ENCODE peak calls at places on chromosomes 4 and X, in four cellular contexts. One of them, this sample, is unnamed. For H3K27me3, the result is how much of the 10 kb centered on the place peaks cover.

GRCh38 chr4:85591361-85592098 is 116.6 kb downstream of the ARHGAP24 start:
- DNase-seq in adrenal gland: no peak
- DNase-seq in transverse colon: no peak
- DNase-seq in ovary: no peak
- DNase-seq in this sample: no peak

GRCh38 chrX:23228454-23228853 is 106.2 kb upstream of the PTCHD1 start:
- DNase-seq in adrenal gland: no peak
- DNase-seq in transverse colon: no peak
- DNase-seq in ovary: no peak
- DNase-seq in this sample: no peak

GRCh38 chrX:114028907-114029662 is 554.8 kb upstream of the HTR2C start:
- DNase-seq in adrenal gland: no peak
- DNase-seq in transverse colon: no peak
- DNase-seq in ovary: no peak
- DNase-seq in this sample: no peak

GRCh38 chrX:39195156-39195555 is 393.9 kb downstream of the MID1IP1 start:
- DNase-seq in adrenal gland: no peak
- DNase-seq in transverse colon: no peak
- DNase-seq in ovary: no peak
- DNase-seq in this sample: no peak

GRCh38 chr4:67035501-67035900 is 509.8 kb downstream of the CENPC start:
- DNase-seq in adrenal gland: no peak
- DNase-seq in transverse colon: no peak
- DNase-seq in ovary: no peak
- DNase-seq in this sample: no peak

GRCh38 chrX:7059214-7059838 is 88.2 kb upstream of the STS start:
- DNase-seq in adrenal gland: no peak
- DNase-seq in transverse colon: no peak
- DNase-seq in ovary: no peak
- DNase-seq in this sample: no peak

GRCh38 chr4:145788765-145789164 is 108.8 kb downstream of the C4orf51 start:
- DNase-seq in adrenal gland: no peak
- DNase-seq in transverse colon: no peak
- DNase-seq in ovary: no peak
- DNase-seq in this sample: no peak

GRCh38 chr4:154807042-154807630 is 26.1 kb downstream of the RBM46 start:
- DNase-seq in adrenal gland: no peak
- DNase-seq in transverse colon: no peak
- DNase-seq in ovary: no peak
- DNase-seq in this sample: no peak

GRCh38 chr4:95129036-95129435 is 371.3 kb downstream of the BMPR1B start:
- DNase-seq in adrenal gland: no peak
- DNase-seq in transverse colon: no peak
- DNase-seq in ovary: no peak
- DNase-seq in this sample: no peak

GRCh38 chrX:17082831-17083230 is 136.4 kb downstream of the REPS2 start:
- DNase-seq in adrenal gland: no peak
- DNase-seq in transverse colon: no peak
- DNase-seq in ovary: no peak
- DNase-seq in this sample: no peak

GRCh38 chr4:184351560-184352451 is 122.5 kb downstream of the IRF2 start:
- DNase-seq in adrenal gland: no peak
- DNase-seq in transverse colon: no peak
- DNase-seq in ovary: no peak
- DNase-seq in this sample: no peak

GRCh38 chrX:136816970-136817369 is 36.2 kb upstream of the ARHGEF6 start:
- DNase-seq in adrenal gland: no peak
- DNase-seq in transverse colon: no peak
- DNase-seq in ovary: no peak
- DNase-seq in this sample: no peak

GRCh38 chrX:152915541-152916241 is 17.8 kb downstream of the ZNF185 start:
- DNase-seq in adrenal gland: peak
- DNase-seq in transverse colon: no peak
- DNase-seq in ovary: no peak
- DNase-seq in this sample: no peak

GRCh38 chr4:101339332-101339731 is 8.0 kb downstream of the PPP3CA start:
- DNase-seq in adrenal gland: no peak
- DNase-seq in transverse colon: no peak
- DNase-seq in ovary: no peak
- DNase-seq in this sample: no peak

GRCh38 chrX:67601771-67602170 is 58.0 kb downstream of the AR start:
- DNase-seq in adrenal gland: no peak
- DNase-seq in transverse colon: no peak
- DNase-seq in ovary: no peak
- DNase-seq in this sample: no peak

GRCh38 chrX:77493677-77494553 is 46.7 kb downstream of the FGF16 start:
- DNase-seq in adrenal gland: no peak
- DNase-seq in transverse colon: no peak
- DNase-seq in ovary: no peak
- DNase-seq in this sample: no peak

GRCh38 chrX:16870861-16871584 is 861 bp upstream of the RBBP7 start:
- DNase-seq in adrenal gland: no peak
- DNase-seq in transverse colon: no peak
- DNase-seq in ovary: peak
- DNase-seq in this sample: no peak

GRCh38 chrX:19772759-19773623 is 114.4 kb downstream of the SH3KBP1 start:
- DNase-seq in adrenal gland: no peak
- DNase-seq in transverse colon: no peak
- DNase-seq in ovary: no peak
- DNase-seq in this sample: no peak

GRCh38 chrX:39961441-39961840 is 136.3 kb downstream of the BCOR start:
- DNase-seq in adrenal gland: no peak
- DNase-seq in transverse colon: no peak
- DNase-seq in ovary: no peak
- DNase-seq in this sample: no peak

GRCh38 chr4:24923550-24923949 is 10.7 kb upstream of the CCDC149 start:
- DNase-seq in adrenal gland: no peak
- DNase-seq in transverse colon: no peak
- DNase-seq in ovary: no peak
- DNase-seq in this sample: no peak

GRCh38 chr4:25088342-25088952 is 57.7 kb upstream of the LGI2 start:
- DNase-seq in adrenal gland: no peak
- DNase-seq in transverse colon: no peak
- DNase-seq in ovary: no peak
- DNase-seq in this sample: no peak

GRCh38 chr4:188282620-188283232 is 143.5 kb downstream of the TRIML1 start:
- DNase-seq in adrenal gland: no peak
- DNase-seq in transverse colon: no peak
- DNase-seq in ovary: no peak
- DNase-seq in this sample: no peak

GRCh38 chrX:14027031-14027430 is 2.7 kb downstream of the GEMIN8 start:
- DNase-seq in adrenal gland: no peak
- DNase-seq in transverse colon: no peak
- DNase-seq in ovary: no peak
- DNase-seq in this sample: no peak

GRCh38 chr4:24657768-24658617 is 73.6 kb upstream of the DHX15 start:
- DNase-seq in adrenal gland: no peak
- DNase-seq in transverse colon: peak
- DNase-seq in ovary: no peak
- DNase-seq in this sample: no peak

GRCh38 chr4:111323916-111324315 is 701.0 kb upstream of the PITX2 start:
- DNase-seq in adrenal gland: no peak
- DNase-seq in transverse colon: no peak
- DNase-seq in ovary: no peak
- DNase-seq in this sample: no peak

GRCh38 chrX:40173662-40174593 is 76.2 kb upstream of the BCOR start:
- DNase-seq in adrenal gland: peak
- DNase-seq in transverse colon: peak
- DNase-seq in ovary: peak
- DNase-seq in this sample: peak

GRCh38 chr4:6246170-6246634 is 23.4 kb upstream of the WFS1 start:
- DNase-seq in adrenal gland: no peak
- DNase-seq in transverse colon: no peak
- DNase-seq in ovary: no peak
- DNase-seq in this sample: no peak

GRCh38 chrX:112901821-112902732 is 61.4 kb upstream of the AMOT start:
- DNase-seq in adrenal gland: no peak
- DNase-seq in transverse colon: no peak
- DNase-seq in ovary: no peak
- DNase-seq in this sample: no peak

GRCh38 chrX:103793541-103793932 is 16.9 kb downstream of the PLP1 start:
- DNase-seq in adrenal gland: no peak
- DNase-seq in transverse colon: no peak
- DNase-seq in ovary: no peak
- DNase-seq in this sample: no peak

GRCh38 chr4:3607690-3608514 is 75.7 kb upstream of the LRPAP1 start:
- DNase-seq in adrenal gland: no peak
- DNase-seq in transverse colon: no peak
- DNase-seq in ovary: no peak
- DNase-seq in this sample: no peak

GRCh38 chr4:176883108-176883550 is 90.4 kb upstream of the VEGFC start:
- DNase-seq in adrenal gland: no peak
- DNase-seq in transverse colon: no peak
- DNase-seq in ovary: no peak
- DNase-seq in this sample: no peak

GRCh38 chrX:119488749-119489148 is 20.5 kb downstream of the SLC25A5 start:
- DNase-seq in adrenal gland: peak
- DNase-seq in transverse colon: peak
- DNase-seq in ovary: peak
- DNase-seq in this sample: no peak

GRCh38 chr4:138114434-138114833 is 127.7 kb downstream of the SLC7A11 start:
- DNase-seq in adrenal gland: no peak
- DNase-seq in transverse colon: no peak
- DNase-seq in ovary: no peak
- DNase-seq in this sample: no peak

GRCh38 chr4:11843927-11844326 is 415.2 kb upstream of the HS3ST1 start:
- DNase-seq in adrenal gland: no peak
- DNase-seq in transverse colon: no peak
- DNase-seq in ovary: no peak
- DNase-seq in this sample: no peak

GRCh38 chr4:31111794-31112193 is 391.6 kb downstream of the PCDH7 start:
- DNase-seq in adrenal gland: no peak
- DNase-seq in transverse colon: no peak
- DNase-seq in ovary: no peak
- DNase-seq in this sample: no peak

DNA sequence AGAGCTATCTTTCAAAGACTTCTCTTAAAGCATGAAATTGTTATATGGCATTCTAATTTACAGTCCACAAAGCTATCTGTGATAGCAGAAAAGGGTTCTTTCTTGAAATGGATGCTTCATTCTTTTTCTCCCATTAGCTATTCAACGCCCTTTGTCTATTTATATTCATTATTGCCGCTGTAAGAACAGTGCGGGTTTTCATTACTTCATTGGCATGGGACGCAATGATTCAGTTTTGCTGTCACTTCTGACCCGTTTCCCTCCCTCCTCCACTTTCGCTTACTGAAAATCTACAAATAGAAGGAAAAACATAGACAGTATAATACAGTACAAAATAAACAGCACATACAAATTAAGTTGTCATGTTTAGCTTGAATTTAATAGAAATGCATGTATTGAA is 394.7 kb downstream of the PCDH7 start:
- DNase-seq in adrenal gland: no peak
- DNase-seq in transverse colon: no peak
- DNase-seq in ovary: no peak
- DNase-seq in this sample: no peak
- H3K27me3 ChIP-seq in adrenal gland: under half
- H3K27me3 ChIP-seq in transverse colon: under half
- H3K27me3 ChIP-seq in ovary: under half
- H3K27me3 ChIP-seq in this sample: under half

GRCh38 chr4:140743194-140743931 is 12.8 kb downstream of the TBC1D9 start:
- DNase-seq in adrenal gland: no peak
- DNase-seq in transverse colon: peak
- DNase-seq in ovary: no peak
- DNase-seq in this sample: no peak

GRCh38 chr4:140740422-140740821 is 15.8 kb downstream of the TBC1D9 start:
- DNase-seq in adrenal gland: no peak
- DNase-seq in transverse colon: no peak
- DNase-seq in ovary: no peak
- DNase-seq in this sample: no peak

GRCh38 chr4:140742838-140743193 is 13.4 kb downstream of the TBC1D9 start:
- DNase-seq in adrenal gland: no peak
- DNase-seq in transverse colon: no peak
- DNase-seq in ovary: no peak
- DNase-seq in this sample: no peak

GRCh38 chr4:140739971-140740370 is 16.2 kb downstream of the TBC1D9 start:
- DNase-seq in adrenal gland: no peak
- DNase-seq in transverse colon: no peak
- DNase-seq in ovary: no peak
- DNase-seq in this sample: no peak

DNA sequence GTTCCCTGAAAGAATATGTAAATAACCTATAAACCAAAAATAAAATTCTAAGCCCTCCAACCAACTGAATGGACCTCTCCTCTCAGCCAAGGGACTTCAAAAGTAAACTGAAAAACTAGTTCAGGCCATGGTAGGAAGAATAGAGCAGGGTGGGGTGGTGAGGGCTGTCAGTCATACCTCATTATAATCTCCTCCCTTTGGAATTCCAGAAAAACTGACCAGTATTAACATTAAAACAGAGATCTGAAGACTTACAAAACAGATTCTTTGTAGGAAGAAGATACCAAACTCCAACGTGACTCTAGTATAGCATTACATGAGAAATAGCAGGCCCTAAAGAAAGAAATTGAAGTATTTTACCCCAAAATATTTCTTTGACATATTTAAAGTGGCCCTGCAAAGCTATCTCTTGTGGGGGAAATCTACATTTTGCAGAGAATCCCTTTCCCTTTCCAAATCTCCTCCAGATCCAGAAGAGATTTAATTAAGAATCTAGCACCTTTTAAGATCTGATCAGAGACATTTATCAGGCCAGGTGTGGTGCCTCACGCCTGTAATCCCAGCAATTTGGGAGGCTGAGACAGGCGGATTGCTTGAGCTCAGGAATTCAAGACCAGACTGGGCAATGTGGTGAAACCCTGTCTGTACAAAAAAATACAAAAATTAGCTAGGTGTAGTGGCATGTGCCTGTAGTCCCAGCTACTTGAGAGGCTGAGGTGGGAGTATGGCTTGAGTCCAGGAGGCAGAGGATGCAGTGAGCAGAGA is 15.1 kb downstream of the TBC1D9 start:
- DNase-seq in adrenal gland: no peak
- DNase-seq in transverse colon: no peak
- DNase-seq in ovary: no peak
- DNase-seq in this sample: no peak
- H3K27ac ChIP-seq in adrenal gland: no peak
- H3K27ac ChIP-seq in transverse colon: no peak
- H3K27ac ChIP-seq in ovary: no peak
- H3K27ac ChIP-seq in this sample: peak

DNA sequence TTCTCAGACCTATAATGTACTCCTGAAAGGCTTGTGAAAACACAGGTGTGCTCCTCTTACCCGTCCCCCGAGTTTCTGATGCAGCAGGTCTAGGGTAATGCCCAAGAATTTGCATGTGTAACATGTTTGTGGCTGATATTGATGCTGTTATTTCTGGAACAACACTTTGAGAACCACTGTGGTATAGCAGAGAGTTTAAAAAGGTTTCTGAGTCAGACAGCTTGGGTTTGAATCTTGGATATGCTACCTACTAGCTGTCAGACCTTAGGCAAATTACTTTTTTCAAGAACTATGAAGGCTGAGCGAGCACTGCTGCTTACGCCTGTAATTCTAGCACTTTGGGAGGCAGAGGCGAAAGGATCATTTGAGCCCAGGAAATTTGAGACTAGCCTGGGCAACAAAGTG is 4.9 kb downstream of the AFF1 start:
- DNase-seq in adrenal gland: no peak
- DNase-seq in transverse colon: peak
- DNase-seq in ovary: no peak
- DNase-seq in this sample: peak
- TF ChIP-seq POLR2A in adrenal gland: no peak
- TF ChIP-seq POLR2A in transverse colon: no peak
- TF ChIP-seq POLR2A in ovary: no peak
- TF ChIP-seq POLR2A in this sample: no peak

GRCh38 chr4:1048781-1049590 is 37.6 kb downstream of the FGFRL1 start:
- DNase-seq in adrenal gland: peak
- DNase-seq in transverse colon: no peak
- DNase-seq in ovary: peak
- DNase-seq in this sample: no peak
- H3K27me3 ChIP-seq in adrenal gland: under half
- H3K27me3 ChIP-seq in transverse colon: half or more
- H3K27me3 ChIP-seq in ovary: under half
- H3K27me3 ChIP-seq in this sample: under half